ENCODE peak calls at places on chromosome 1, in eight cellular contexts. V, F, H, T, W, X, C and N are unnamed samples.

GRCh38 chr1:21818661-21819060 is 6.6 kb downstream of the LDLRAD2 start:
- DNase-seq in V (peak; percentile 76), F (no peak), H (peak; percentile 58), T (no peak), W (peak; percentile 59), X (no peak), C (peak; percentile 69), N (peak; percentile 40)

GRCh38 chr1:32266926-32267645 is 16.0 kb downstream of the LCK start:
- DNase-seq in V (no peak), F (peak; percentile 54), H (no peak), T (peak; percentile 45), W (no peak), X (no peak), C (no peak), N (no peak)

GRCh38 chr1:81437649-81438048 is 363.1 kb upstream of the ADGRL2 start:
- DNase-seq in V (no peak), F (no peak), H (no peak), T (no peak), W (peak; percentile 67), X (no peak), C (no peak), N (no peak)

GRCh38 chr1:7672864-7673263 is 98.2 kb upstream of the VAMP3 start:
- DNase-seq in V (no peak), F (no peak), H (no peak), T (no peak), W (no peak), X (no peak), C (no peak), N (no peak)

GRCh38 chr1:54487571-54488050 is 60.4 kb upstream of the ACOT11 start:
- DNase-seq in V (peak; percentile 81), F (no peak), H (peak; percentile 15), T (no peak), W (no peak), X (no peak), C (peak; percentile 39), N (no peak)

GRCh38 chr1:167092653-167093052 is 1.2 kb upstream of the STYXL2 start:
- DNase-seq in V (no peak), F (no peak), H (no peak), T (no peak), W (no peak), X (no peak), C (no peak), N (no peak)

GRCh38 chr1:223845810-223846667 is at the start of gene TP53BP2:
- DNase-seq in V (peak; percentile 96), F (peak; percentile 86), H (peak; percentile 97), T (peak; percentile 71), W (peak; percentile 91), X (peak; percentile 87), C (peak; percentile 89), N (peak; percentile 89)

GRCh38 chr1:12527564-12527963 is 90.4 kb downstream of the DHRS3 start:
- DNase-seq in V (no peak), F (no peak), H (no peak), T (no peak), W (no peak), X (no peak), C (no peak), N (no peak)

GRCh38 chr1:96987186-96987703 is 265.7 kb downstream of the PTBP2 start:
- DNase-seq in V (no peak), F (no peak), H (no peak), T (no peak), W (no peak), X (no peak), C (no peak), N (no peak)

GRCh38 chr1:200224315-200224714 is 185.5 kb downstream of the ZNF281 start:
- DNase-seq in V (no peak), F (peak; percentile 96), H (no peak), T (no peak), W (no peak), X (no peak), C (no peak), N (no peak)

GRCh38 chr1:203536981-203537455 is 43.1 kb downstream of the OPTC start:
- DNase-seq in V (no peak), F (peak; percentile 81), H (peak; percentile 82), T (peak; percentile 42), W (no peak), X (peak; percentile 80), C (no peak), N (no peak)

GRCh38 chr1:241837901-241838300 is 10.1 kb upstream of the EXO1 start:
- DNase-seq in V (no peak), F (peak; percentile 95), H (peak; percentile 26), T (peak; percentile 92), W (no peak), X (no peak), C (no peak), N (no peak)

GRCh38 chr1:27306892-27307850 is 14.8 kb upstream of the TMEM222 start:
- DNase-seq in V (no peak), F (no peak), H (no peak), T (no peak), W (no peak), X (no peak), C (no peak), N (no peak)

GRCh38 chr1:114181356-114181755 is 27.7 kb upstream of the SYT6 start:
- DNase-seq in V (no peak), F (no peak), H (no peak), T (no peak), W (no peak), X (no peak), C (no peak), N (no peak)

GRCh38 chr1:75134656-75134938 is 409 bp downstream of the LHX8 start:
- DNase-seq in V (no peak), F (no peak), H (no peak), T (no peak), W (peak; percentile 51), X (no peak), C (no peak), N (no peak)
- H3K27me3 ChIP-seq in V (peaks cover 94% of the 10 kb centered on the region), F (peaks cover 63% of the 10 kb centered on the region), H (peaks cover 98% of the 10 kb centered on the region), T (peaks cover 88% of the 10 kb centered on the region), W (no peaks in the 10 kb centered on the region), X (peaks cover 12% of the 10 kb centered on the region), C (peaks cover 91% of the 10 kb centered on the region), N (no peaks in the 10 kb centered on the region)

DNA sequence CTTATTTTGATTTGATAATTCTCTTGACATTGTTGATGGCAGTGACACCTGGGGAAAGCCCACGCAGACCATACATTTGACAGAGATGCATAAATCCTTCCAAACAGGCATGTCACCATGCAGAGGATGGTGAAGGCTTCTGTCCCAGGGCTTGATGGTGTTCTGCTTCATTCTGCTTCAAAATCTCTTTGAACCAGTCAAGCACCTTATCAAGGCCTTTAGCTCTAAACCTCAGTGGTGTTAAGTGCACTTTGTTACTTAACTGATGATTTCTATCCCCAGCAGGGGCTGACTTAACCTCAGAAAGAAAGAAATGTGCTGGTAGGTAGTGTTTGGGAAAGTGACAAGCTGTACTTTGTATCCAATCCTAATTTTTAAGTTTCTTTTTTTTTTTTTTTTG is 81.1 kb downstream of the RRAGC start:
- DNase-seq in V (no peak), F (no peak), H (no peak), T (no peak), W (no peak), X (no peak), C (no peak), N (no peak)
- H3K27me3 ChIP-seq in V (peaks cover 15% of the 10 kb centered on the region), F (peaks cover 9% of the 10 kb centered on the region), H (peaks cover 26% of the 10 kb centered on the region), T (peaks cover 12% of the 10 kb centered on the region), W (no peaks in the 10 kb centered on the region), X (no peaks in the 10 kb centered on the region), C (peaks cover 36% of the 10 kb centered on the region), N (peaks cover 4% of the 10 kb centered on the region)

DNA sequence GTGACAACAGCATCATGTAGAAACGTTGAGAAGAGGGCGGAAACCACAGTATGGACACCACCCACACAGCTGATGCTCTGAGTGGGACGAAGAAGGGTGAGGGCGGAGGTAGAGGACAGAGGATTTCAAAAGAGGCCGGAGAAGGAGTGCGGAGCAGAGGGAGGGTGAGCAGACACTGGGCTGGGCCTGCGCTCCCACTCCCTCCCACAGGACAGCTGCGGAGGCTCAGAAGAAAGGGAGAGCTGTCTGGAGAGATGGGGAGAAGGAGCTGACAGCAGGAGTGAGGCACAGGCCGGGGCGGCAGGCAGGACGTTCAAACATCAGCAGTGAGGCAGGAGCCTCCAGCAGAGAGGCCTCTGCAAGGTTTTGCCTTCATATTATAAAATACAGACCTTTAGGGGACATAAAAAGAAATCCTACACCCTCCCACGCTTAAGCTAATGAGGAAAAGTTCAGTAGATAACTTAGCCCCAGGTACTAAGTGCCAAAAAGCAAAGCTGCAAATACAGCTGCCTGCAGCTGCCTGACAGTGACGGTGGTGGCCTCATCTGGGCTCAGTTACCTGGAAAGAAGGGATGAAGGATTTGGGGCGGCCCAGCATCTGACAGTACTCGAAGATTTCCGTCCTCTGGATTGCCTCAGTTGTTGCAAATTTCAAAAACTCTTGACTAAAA is 25.7 kb downstream of the SEC16B start:
- DNase-seq in V (no peak), F (no peak), H (no peak), T (no peak), W (no peak), X (no peak), C (no peak), N (no peak)
- H3K27me3 ChIP-seq in V (no peaks in the 10 kb centered on the region), F (no peaks in the 10 kb centered on the region), H (no peaks in the 10 kb centered on the region), T (no peaks in the 10 kb centered on the region), W (no peaks in the 10 kb centered on the region), X (no peaks in the 10 kb centered on the region), C (no peaks in the 10 kb centered on the region), N (no peaks in the 10 kb centered on the region)

GRCh38 chr1:160807738-160808137 is 11.8 kb downstream of the LY9 start:
- DNase-seq in V (no peak), F (no peak), H (no peak), T (no peak), W (no peak), X (peak; percentile 13), C (no peak), N (no peak)

GRCh38 chr1:160808289-160808688 is 12.3 kb downstream of the LY9 start:
- DNase-seq in V (no peak), F (no peak), H (no peak), T (no peak), W (no peak), X (peak; percentile 6), C (no peak), N (no peak)

GRCh38 chr1:160807242-160807641 is 11.3 kb downstream of the LY9 start:
- DNase-seq in V (no peak), F (no peak), H (no peak), T (no peak), W (no peak), X (peak; percentile 13), C (no peak), N (no peak)

GRCh38 chr1:160806784-160807183 is 10.8 kb downstream of the LY9 start:
- DNase-seq in V (no peak), F (no peak), H (no peak), T (no peak), W (no peak), X (no peak), C (no peak), N (no peak)

DNA sequence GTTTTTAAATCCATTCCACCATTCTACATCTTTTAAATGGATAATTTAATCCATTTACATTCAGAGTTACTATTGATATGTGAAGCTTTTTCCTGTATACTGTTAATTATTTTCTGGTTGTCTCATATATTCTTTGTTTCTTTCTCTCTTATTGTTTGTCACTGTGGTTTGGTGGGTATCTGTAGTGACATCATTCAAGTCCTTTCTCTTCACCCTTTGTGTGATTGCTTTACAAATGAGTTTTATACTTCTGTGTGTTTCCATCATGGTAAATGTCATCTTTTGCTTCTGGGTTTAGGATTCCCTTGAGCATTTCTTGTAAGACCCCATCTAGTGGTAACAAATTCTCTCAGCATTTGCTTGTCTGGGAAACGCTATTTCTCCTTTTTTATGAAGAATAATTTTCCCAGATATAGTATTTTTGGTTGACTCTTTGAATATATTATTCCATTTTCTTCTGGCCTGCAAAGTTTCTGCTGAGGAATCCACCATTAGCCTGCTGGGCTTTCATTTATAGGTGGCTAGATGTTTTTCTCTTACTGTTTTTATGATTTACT is 10.2 kb downstream of the LY9 start:
- DNase-seq in V (no peak), F (no peak), H (no peak), T (no peak), W (no peak), X (no peak), C (no peak), N (no peak)
- H3K27me3 ChIP-seq in V (no peaks in the 10 kb centered on the region), F (no peaks in the 10 kb centered on the region), H (no peaks in the 10 kb centered on the region), T (no peaks in the 10 kb centered on the region), W (no peaks in the 10 kb centered on the region), X (no peaks in the 10 kb centered on the region), C (no peaks in the 10 kb centered on the region), N (no peaks in the 10 kb centered on the region)